ENCODE peak calls at places on chromosomes 7 and 10, in five cellular contexts. One of them, this sample, is unnamed.

GRCh38 chr10:33233635-33234034 is 100.8 kb downstream of the NRP1 start:
- DNase-seq in activated CD4-positive, alpha-beta T cell treated with anti-CD3 and anti-CD28 coated beads for 36 hours: no peak
- DNase-seq in fibroblast of villous mesenchyme: no peak
- DNase-seq in Right ventricle myocardium superior: no peak
- DNase-seq in amniotic epithelial cell: no peak
- DNase-seq in this sample: no peak

GRCh38 chr7:39051707-39052106 is 74.0 kb downstream of the POU6F2 start:
- DNase-seq in activated CD4-positive, alpha-beta T cell treated with anti-CD3 and anti-CD28 coated beads for 36 hours: no peak
- DNase-seq in fibroblast of villous mesenchyme: no peak
- DNase-seq in Right ventricle myocardium superior: no peak
- DNase-seq in amniotic epithelial cell: no peak
- DNase-seq in this sample: no peak

GRCh38 chr10:129935861-129936140 is 28.3 kb downstream of the EBF3 start:
- DNase-seq in activated CD4-positive, alpha-beta T cell treated with anti-CD3 and anti-CD28 coated beads for 36 hours: no peak
- DNase-seq in fibroblast of villous mesenchyme: no peak
- DNase-seq in Right ventricle myocardium superior: no peak
- DNase-seq in amniotic epithelial cell: no peak
- DNase-seq in this sample: no peak

GRCh38 chr10:13560597-13560996 is 26.2 kb upstream of the PRPF18 start:
- DNase-seq in activated CD4-positive, alpha-beta T cell treated with anti-CD3 and anti-CD28 coated beads for 36 hours: no peak
- DNase-seq in fibroblast of villous mesenchyme: no peak
- DNase-seq in Right ventricle myocardium superior: no peak
- DNase-seq in amniotic epithelial cell: no peak
- DNase-seq in this sample: no peak

GRCh38 chr7:20007510-20007909 is 209.7 kb downstream of the MACC1 start:
- DNase-seq in activated CD4-positive, alpha-beta T cell treated with anti-CD3 and anti-CD28 coated beads for 36 hours: no peak
- DNase-seq in fibroblast of villous mesenchyme: no peak
- DNase-seq in Right ventricle myocardium superior: no peak
- DNase-seq in amniotic epithelial cell: no peak
- DNase-seq in this sample: no peak

GRCh38 chr10:42380926-42381547 is 257.3 kb downstream of the ZNF33B start:
- DNase-seq in activated CD4-positive, alpha-beta T cell treated with anti-CD3 and anti-CD28 coated beads for 36 hours: no peak
- DNase-seq in fibroblast of villous mesenchyme: no peak
- DNase-seq in Right ventricle myocardium superior: no peak
- DNase-seq in amniotic epithelial cell: no peak
- DNase-seq in this sample: no peak

GRCh38 chr7:15143121-15143520 is 240.6 kb upstream of the DGKB start:
- DNase-seq in activated CD4-positive, alpha-beta T cell treated with anti-CD3 and anti-CD28 coated beads for 36 hours: no peak
- DNase-seq in fibroblast of villous mesenchyme: no peak
- DNase-seq in Right ventricle myocardium superior: no peak
- DNase-seq in amniotic epithelial cell: no peak
- DNase-seq in this sample: no peak

GRCh38 chr7:30027065-30027456 is 559 bp upstream of the FKBP14 start:
- DNase-seq in activated CD4-positive, alpha-beta T cell treated with anti-CD3 and anti-CD28 coated beads for 36 hours: peak
- DNase-seq in fibroblast of villous mesenchyme: no peak
- DNase-seq in Right ventricle myocardium superior: no peak
- DNase-seq in amniotic epithelial cell: peak
- DNase-seq in this sample: no peak

GRCh38 chr7:47771301-47771989 is 176.8 kb downstream of the PKD1L1 start:
- DNase-seq in activated CD4-positive, alpha-beta T cell treated with anti-CD3 and anti-CD28 coated beads for 36 hours: no peak
- DNase-seq in fibroblast of villous mesenchyme: peak
- DNase-seq in Right ventricle myocardium superior: no peak
- DNase-seq in amniotic epithelial cell: no peak
- DNase-seq in this sample: no peak

GRCh38 chr7:128591705-128592104 is 80.4 kb upstream of the GARIN1A start:
- DNase-seq in activated CD4-positive, alpha-beta T cell treated with anti-CD3 and anti-CD28 coated beads for 36 hours: no peak
- DNase-seq in fibroblast of villous mesenchyme: no peak
- DNase-seq in Right ventricle myocardium superior: no peak
- DNase-seq in amniotic epithelial cell: no peak
- DNase-seq in this sample: peak

GRCh38 chr7:158531661-158532060 is 56.0 kb downstream of the PTPRN2 start:
- DNase-seq in activated CD4-positive, alpha-beta T cell treated with anti-CD3 and anti-CD28 coated beads for 36 hours: no peak
- DNase-seq in fibroblast of villous mesenchyme: no peak
- DNase-seq in Right ventricle myocardium superior: no peak
- DNase-seq in amniotic epithelial cell: no peak
- DNase-seq in this sample: no peak

GRCh38 chr10:116253716-116254115 is 19.3 kb downstream of the GFRA1 start:
- DNase-seq in activated CD4-positive, alpha-beta T cell treated with anti-CD3 and anti-CD28 coated beads for 36 hours: no peak
- DNase-seq in fibroblast of villous mesenchyme: no peak
- DNase-seq in Right ventricle myocardium superior: no peak
- DNase-seq in amniotic epithelial cell: no peak
- DNase-seq in this sample: no peak

GRCh38 chr7:139075031-139075652 is 34.4 kb downstream of the ZC3HAV1 start:
- DNase-seq in activated CD4-positive, alpha-beta T cell treated with anti-CD3 and anti-CD28 coated beads for 36 hours: peak
- DNase-seq in fibroblast of villous mesenchyme: peak
- DNase-seq in Right ventricle myocardium superior: peak
- DNase-seq in amniotic epithelial cell: peak
- DNase-seq in this sample: no peak

GRCh38 chr10:122307669-122308486 is 36.8 kb downstream of the BTBD16 start:
- DNase-seq in activated CD4-positive, alpha-beta T cell treated with anti-CD3 and anti-CD28 coated beads for 36 hours: no peak
- DNase-seq in fibroblast of villous mesenchyme: peak
- DNase-seq in Right ventricle myocardium superior: peak
- DNase-seq in amniotic epithelial cell: peak
- DNase-seq in this sample: no peak

GRCh38 chr7:150417863-150418262 is 32.6 kb upstream of the GIMAP8 start:
- DNase-seq in activated CD4-positive, alpha-beta T cell treated with anti-CD3 and anti-CD28 coated beads for 36 hours: no peak
- DNase-seq in fibroblast of villous mesenchyme: no peak
- DNase-seq in Right ventricle myocardium superior: no peak
- DNase-seq in amniotic epithelial cell: no peak
- DNase-seq in this sample: no peak

GRCh38 chr7:29564455-29565185 is 985 bp downstream of the PRR15 start:
- DNase-seq in activated CD4-positive, alpha-beta T cell treated with anti-CD3 and anti-CD28 coated beads for 36 hours: peak
- DNase-seq in fibroblast of villous mesenchyme: peak
- DNase-seq in Right ventricle myocardium superior: peak
- DNase-seq in amniotic epithelial cell: peak
- DNase-seq in this sample: peak

GRCh38 chr10:43390791-43391190 is 18.2 kb downstream of the HNRNPF start:
- DNase-seq in activated CD4-positive, alpha-beta T cell treated with anti-CD3 and anti-CD28 coated beads for 36 hours: peak
- DNase-seq in fibroblast of villous mesenchyme: peak
- DNase-seq in Right ventricle myocardium superior: no peak
- DNase-seq in amniotic epithelial cell: peak
- DNase-seq in this sample: peak

GRCh38 chr7:43905209-43905946 is 1.0 kb downstream of the URGCP start:
- DNase-seq in activated CD4-positive, alpha-beta T cell treated with anti-CD3 and anti-CD28 coated beads for 36 hours: no peak
- DNase-seq in fibroblast of villous mesenchyme: peak
- DNase-seq in Right ventricle myocardium superior: no peak
- DNase-seq in amniotic epithelial cell: peak
- DNase-seq in this sample: peak

GRCh38 chr7:134155871-134156270 is 28.7 kb downstream of the LRGUK start:
- DNase-seq in activated CD4-positive, alpha-beta T cell treated with anti-CD3 and anti-CD28 coated beads for 36 hours: no peak
- DNase-seq in fibroblast of villous mesenchyme: no peak
- DNase-seq in Right ventricle myocardium superior: no peak
- DNase-seq in amniotic epithelial cell: no peak
- DNase-seq in this sample: no peak

GRCh38 chr7:51606601-51607154 is 290.1 kb upstream of the COBL start:
- DNase-seq in activated CD4-positive, alpha-beta T cell treated with anti-CD3 and anti-CD28 coated beads for 36 hours: no peak
- DNase-seq in fibroblast of villous mesenchyme: peak
- DNase-seq in Right ventricle myocardium superior: no peak
- DNase-seq in amniotic epithelial cell: no peak
- DNase-seq in this sample: no peak

GRCh38 chr7:107982918-107983389 is 20.0 kb downstream of the LAMB1 start:
- DNase-seq in activated CD4-positive, alpha-beta T cell treated with anti-CD3 and anti-CD28 coated beads for 36 hours: no peak
- DNase-seq in fibroblast of villous mesenchyme: no peak
- DNase-seq in Right ventricle myocardium superior: no peak
- DNase-seq in amniotic epithelial cell: no peak
- DNase-seq in this sample: no peak

GRCh38 chr7:121187676-121188075 is 141.1 kb upstream of the WNT16 start:
- DNase-seq in activated CD4-positive, alpha-beta T cell treated with anti-CD3 and anti-CD28 coated beads for 36 hours: no peak
- DNase-seq in fibroblast of villous mesenchyme: peak
- DNase-seq in Right ventricle myocardium superior: no peak
- DNase-seq in amniotic epithelial cell: peak
- DNase-seq in this sample: no peak

GRCh38 chr10:76155961-76156360 is 724.5 kb downstream of the LRMDA start:
- DNase-seq in activated CD4-positive, alpha-beta T cell treated with anti-CD3 and anti-CD28 coated beads for 36 hours: no peak
- DNase-seq in fibroblast of villous mesenchyme: no peak
- DNase-seq in Right ventricle myocardium superior: no peak
- DNase-seq in amniotic epithelial cell: no peak
- DNase-seq in this sample: no peak

GRCh38 chr10:132446661-132447445 is 49.9 kb downstream of the PWWP2B start:
- DNase-seq in activated CD4-positive, alpha-beta T cell treated with anti-CD3 and anti-CD28 coated beads for 36 hours: peak
- DNase-seq in fibroblast of villous mesenchyme: peak
- DNase-seq in Right ventricle myocardium superior: no peak
- DNase-seq in amniotic epithelial cell: peak
- DNase-seq in this sample: no peak

GRCh38 chr10:94292448-94293118 is 70.2 kb downstream of the NOC3L start:
- DNase-seq in activated CD4-positive, alpha-beta T cell treated with anti-CD3 and anti-CD28 coated beads for 36 hours: no peak
- DNase-seq in fibroblast of villous mesenchyme: peak
- DNase-seq in Right ventricle myocardium superior: peak
- DNase-seq in amniotic epithelial cell: peak
- DNase-seq in this sample: no peak

GRCh38 chr10:76285012-76285411 is 853.6 kb downstream of the LRMDA start:
- DNase-seq in activated CD4-positive, alpha-beta T cell treated with anti-CD3 and anti-CD28 coated beads for 36 hours: no peak
- DNase-seq in fibroblast of villous mesenchyme: peak
- DNase-seq in Right ventricle myocardium superior: no peak
- DNase-seq in amniotic epithelial cell: peak
- DNase-seq in this sample: no peak

GRCh38 chr10:43857206-43857952 is 208.7 kb upstream of the ZNF32 start:
- DNase-seq in activated CD4-positive, alpha-beta T cell treated with anti-CD3 and anti-CD28 coated beads for 36 hours: no peak
- DNase-seq in fibroblast of villous mesenchyme: peak
- DNase-seq in Right ventricle myocardium superior: peak
- DNase-seq in amniotic epithelial cell: peak
- DNase-seq in this sample: no peak

GRCh38 chr10:107413971-107414370 is 249.5 kb upstream of the SORCS1 start:
- DNase-seq in activated CD4-positive, alpha-beta T cell treated with anti-CD3 and anti-CD28 coated beads for 36 hours: no peak
- DNase-seq in fibroblast of villous mesenchyme: no peak
- DNase-seq in Right ventricle myocardium superior: no peak
- DNase-seq in amniotic epithelial cell: no peak
- DNase-seq in this sample: no peak

GRCh38 chr7:98251251-98251843 is 685 bp downstream of the TECPR1 start:
- DNase-seq in activated CD4-positive, alpha-beta T cell treated with anti-CD3 and anti-CD28 coated beads for 36 hours: peak
- DNase-seq in fibroblast of villous mesenchyme: no peak
- DNase-seq in Right ventricle myocardium superior: peak
- DNase-seq in amniotic epithelial cell: no peak
- DNase-seq in this sample: no peak

GRCh38 chr7:34385385-34385784 is 272.6 kb upstream of the NPSR1 start:
- DNase-seq in activated CD4-positive, alpha-beta T cell treated with anti-CD3 and anti-CD28 coated beads for 36 hours: no peak
- DNase-seq in fibroblast of villous mesenchyme: no peak
- DNase-seq in Right ventricle myocardium superior: no peak
- DNase-seq in amniotic epithelial cell: peak
- DNase-seq in this sample: no peak

GRCh38 chr10:18450298-18450697 is 201.1 kb downstream of the NSUN6 start:
- DNase-seq in activated CD4-positive, alpha-beta T cell treated with anti-CD3 and anti-CD28 coated beads for 36 hours: no peak
- DNase-seq in fibroblast of villous mesenchyme: no peak
- DNase-seq in Right ventricle myocardium superior: no peak
- DNase-seq in amniotic epithelial cell: no peak
- DNase-seq in this sample: no peak

GRCh38 chr7:155371331-155371883 is 73.7 kb downstream of the INSIG1 start:
- DNase-seq in activated CD4-positive, alpha-beta T cell treated with anti-CD3 and anti-CD28 coated beads for 36 hours: no peak
- DNase-seq in fibroblast of villous mesenchyme: no peak
- DNase-seq in Right ventricle myocardium superior: no peak
- DNase-seq in amniotic epithelial cell: no peak
- DNase-seq in this sample: no peak

GRCh38 chr7:4842302-4843064 is 19.3 kb downstream of the PAPOLB start:
- DNase-seq in activated CD4-positive, alpha-beta T cell treated with anti-CD3 and anti-CD28 coated beads for 36 hours: no peak
- DNase-seq in fibroblast of villous mesenchyme: peak
- DNase-seq in Right ventricle myocardium superior: no peak
- DNase-seq in amniotic epithelial cell: no peak
- DNase-seq in this sample: no peak

GRCh38 chr7:51033722-51034530 is 251.2 kb upstream of the GRB10 start:
- DNase-seq in activated CD4-positive, alpha-beta T cell treated with anti-CD3 and anti-CD28 coated beads for 36 hours: no peak
- DNase-seq in fibroblast of villous mesenchyme: no peak
- DNase-seq in Right ventricle myocardium superior: no peak
- DNase-seq in amniotic epithelial cell: no peak
- DNase-seq in this sample: no peak

GRCh38 chr7:29923231-29923630 is 66.4 kb downstream of the SCRN1 start:
- DNase-seq in activated CD4-positive, alpha-beta T cell treated with anti-CD3 and anti-CD28 coated beads for 36 hours: no peak
- DNase-seq in fibroblast of villous mesenchyme: no peak
- DNase-seq in Right ventricle myocardium superior: no peak
- DNase-seq in amniotic epithelial cell: no peak
- DNase-seq in this sample: peak

GRCh38 chr10:20147679-20148078 is 331.4 kb downstream of the PLXDC2 start:
- DNase-seq in activated CD4-positive, alpha-beta T cell treated with anti-CD3 and anti-CD28 coated beads for 36 hours: no peak
- DNase-seq in fibroblast of villous mesenchyme: no peak
- DNase-seq in Right ventricle myocardium superior: no peak
- DNase-seq in amniotic epithelial cell: no peak
- DNase-seq in this sample: no peak

This sample was measured in C1 segment of cervical spinal cord.